ENCODE peak calls at places on chromosomes 12 and 14, in nine cellular contexts. I is GM12891, E is heart left ventricle, A is uterus, N is H54, V is testis, B is endothelial cell of umbilical vein, Q is thyroid gland, F is IMR-90. C is an unnamed sample.

GRCh38 chr14:75720828-75721227 is 59.8 kb downstream of the TTLL5 start:
- DNase-seq in I (no peak), E (peak), A (peak), N (no peak), V (peak), B (peak), Q (peak), F (no peak), C (no peak)

GRCh38 chr14:60618200-60618599 is 31.1 kb downstream of the SIX1 start:
- DNase-seq in I (no peak), E (no peak), A (no peak), N (no peak), V (no peak), B (no peak), Q (no peak), F (no peak), C (no peak)

GRCh38 chr14:92712654-92713051 is 35.8 kb downstream of the LGMN start:
- DNase-seq in I (no peak), E (no peak), A (no peak), N (no peak), V (no peak), B (no peak), Q (no peak), F (no peak), C (no peak)

GRCh38 chr14:51447411-51447810 is 204.3 kb upstream of the FRMD6 start:
- DNase-seq in I (no peak), E (no peak), A (no peak), N (no peak), V (no peak), B (no peak), Q (no peak), F (no peak), C (no peak)

GRCh38 chr14:48129472-48129871 is 454.1 kb upstream of the MDGA2 start:
- DNase-seq in I (no peak), E (no peak), A (no peak), N (no peak), V (no peak), B (no peak), Q (no peak), F (no peak), C (no peak)

GRCh38 chr12:100675432-100675831 is 101.9 kb downstream of the GAS2L3 start:
- DNase-seq in I (no peak), E (peak), A (no peak), N (no peak), V (peak), B (peak), Q (peak), F (peak), C (no peak)

GRCh38 chr14:71621276-71621675 is 311.0 kb upstream of the RGS6 start:
- DNase-seq in I (no peak), E (no peak), A (no peak), N (no peak), V (no peak), B (no peak), Q (no peak), F (peak), C (no peak)

GRCh38 chr14:77099425-77100167 is 1.5 kb downstream of the CIPC start:
- DNase-seq in I (no peak), E (no peak), A (no peak), N (no peak), V (peak), B (peak), Q (no peak), F (peak), C (no peak)

GRCh38 chr12:14769462-14769836 is 33.8 kb downstream of the WBP11 start:
- DNase-seq in I (no peak), E (peak), A (peak), N (no peak), V (peak), B (no peak), Q (peak), F (peak), C (peak)

GRCh38 chr12:21296751-21297406 is 37.8 kb downstream of the SLCO1A2 start:
- DNase-seq in I (no peak), E (no peak), A (no peak), N (peak), V (no peak), B (peak), Q (peak), F (peak), C (no peak)

GRCh38 chr14:50342211-50343080 is 30.3 kb downstream of the DMAC2L start:
- DNase-seq in I (peak), E (peak), A (peak), N (no peak), V (peak), B (peak), Q (peak), F (peak), C (no peak)

GRCh38 chr14:104935955-104936354 is 11.3 kb downstream of the PLD4 start:
- DNase-seq in I (no peak), E (no peak), A (peak), N (no peak), V (no peak), B (no peak), Q (no peak), F (no peak), C (no peak)

GRCh38 chr12:39503445-39503844 is 60.5 kb upstream of the KIF21A start:
- DNase-seq in I (no peak), E (no peak), A (no peak), N (peak), V (no peak), B (peak), Q (no peak), F (no peak), C (no peak)

GRCh38 chr12:110798461-110798860 is 48.3 kb upstream of the CCDC63 start:
- DNase-seq in I (no peak), E (no peak), A (no peak), N (no peak), V (no peak), B (no peak), Q (no peak), F (no peak), C (no peak)

GRCh38 chr12:48954061-48954460 is 3.2 kb downstream of the ARF3 start:
- DNase-seq in I (no peak), E (no peak), A (no peak), N (no peak), V (no peak), B (no peak), Q (no peak), F (no peak), C (no peak)

GRCh38 chr12:65728913-65729793 is 95.1 kb upstream of the HMGA2 start:
- DNase-seq in I (no peak), E (no peak), A (no peak), N (peak), V (no peak), B (peak), Q (no peak), F (peak), C (no peak)

GRCh38 chr12:65868878-65869277 is 44.6 kb downstream of the HMGA2 start:
- DNase-seq in I (no peak), E (no peak), A (no peak), N (no peak), V (no peak), B (no peak), Q (no peak), F (no peak), C (no peak)

GRCh38 chr12:31591308-31591901 is 469 bp upstream of the DENND5B start:
- DNase-seq in I (no peak), E (peak), A (peak), N (no peak), V (peak), B (peak), Q (peak), F (no peak), C (no peak)

GRCh38 chr12:26953447-26953846 is 15.2 kb downstream of the FGFR1OP2 start:
- DNase-seq in I (no peak), E (no peak), A (no peak), N (no peak), V (no peak), B (no peak), Q (peak), F (peak), C (peak)

GRCh38 chr12:85741051-85741450 is 95.2 kb downstream of the RASSF9 start:
- DNase-seq in I (no peak), E (no peak), A (no peak), N (no peak), V (no peak), B (no peak), Q (no peak), F (no peak), C (no peak)

GRCh38 chr12:130994821-130995375 is 41.2 kb downstream of the ADGRD1 start:
- DNase-seq in I (no peak), E (no peak), A (no peak), N (no peak), V (no peak), B (no peak), Q (no peak), F (no peak), C (no peak)

GRCh38 chr12:56382611-56383010 is 20.0 kb upstream of the APOF start:
- DNase-seq in I (no peak), E (no peak), A (no peak), N (no peak), V (no peak), B (no peak), Q (no peak), F (no peak), C (peak)

GRCh38 chr12:95982602-95983001 is 13.5 kb downstream of the HAL start:
- DNase-seq in I (no peak), E (no peak), A (no peak), N (no peak), V (no peak), B (no peak), Q (no peak), F (no peak), C (no peak)

GRCh38 chr12:11922361-11922760 is 148.4 kb upstream of the BCL2L14 start:
- DNase-seq in I (no peak), E (no peak), A (no peak), N (no peak), V (no peak), B (no peak), Q (no peak), F (no peak), C (no peak)

GRCh38 chr12:92674500-92674899 is 28.3 kb upstream of the PLEKHG7 start:
- DNase-seq in I (no peak), E (no peak), A (no peak), N (no peak), V (no peak), B (no peak), Q (no peak), F (no peak), C (no peak)

GRCh38 chr12:111840831-111841230 is 1.2 kb upstream of the MAPKAPK5 start:
- DNase-seq in I (no peak), E (no peak), A (no peak), N (no peak), V (no peak), B (no peak), Q (no peak), F (no peak), C (no peak)

GRCh38 chr12:25436206-25436912 is 116.7 kb downstream of the LMNTD1 start:
- DNase-seq in I (no peak), E (peak), A (peak), N (peak), V (peak), B (peak), Q (peak), F (peak), C (no peak)

GRCh38 chr14:61244051-61244450 is 37.1 kb downstream of the TMEM30B start:
- DNase-seq in I (no peak), E (no peak), A (no peak), N (no peak), V (no peak), B (no peak), Q (no peak), F (no peak), C (no peak)

GRCh38 chr12:115473257-115473956 is 789.4 kb upstream of the TBX3 start:
- DNase-seq in I (no peak), E (no peak), A (no peak), N (no peak), V (no peak), B (no peak), Q (peak), F (no peak), C (no peak)

GRCh38 chr14:68255697-68256178 is 436.2 kb downstream of the RAD51B start:
- DNase-seq in I (no peak), E (no peak), A (no peak), N (no peak), V (no peak), B (peak), Q (no peak), F (peak), C (no peak)

GRCh38 chr12:123075591-123076171 is 75.2 kb downstream of the PITPNM2 start:
- DNase-seq in I (no peak), E (no peak), A (peak), N (no peak), V (no peak), B (no peak), Q (peak), F (no peak), C (peak)

GRCh38 chr14:33347816-33348215 is 409.1 kb downstream of the NPAS3 start:
- DNase-seq in I (no peak), E (no peak), A (no peak), N (no peak), V (no peak), B (no peak), Q (no peak), F (no peak), C (no peak)

GRCh38 chr12:116259800-116260589 is 17.5 kb downstream of the MED13L start:
- DNase-seq in I (no peak), E (no peak), A (no peak), N (no peak), V (no peak), B (no peak), Q (no peak), F (no peak), C (no peak)

GRCh38 chr12:128792398-128792797 is 31.4 kb downstream of the SLC15A4 start:
- DNase-seq in I (no peak), E (no peak), A (no peak), N (no peak), V (no peak), B (no peak), Q (no peak), F (no peak), C (no peak)

GRCh38 chr14:65019944-65020566 is 33.4 kb downstream of the FNTB start:
- DNase-seq in I (no peak), E (peak), A (peak), N (peak), V (peak), B (peak), Q (peak), F (peak), C (no peak)

GRCh38 chr12:52151859-52152783 is 39.7 kb downstream of the KRT80 start:
- DNase-seq in I (peak), E (peak), A (peak), N (peak), V (peak), B (peak), Q (peak), F (peak), C (peak)

GRCh38 chr14:104650057-104650980 is 39.1 kb upstream of the INF2 start:
- DNase-seq in I (peak), E (peak), A (peak), N (peak), V (peak), B (peak), Q (peak), F (peak), C (peak)

GRCh38 chr14:68359862-68360552 is 432.9 kb downstream of the ZFP36L1 start:
- DNase-seq in I (no peak), E (peak), A (peak), N (no peak), V (peak), B (no peak), Q (peak), F (no peak), C (peak)

GRCh38 chr12:118015944-118016343 is 559 bp upstream of the RFC5 start:
- DNase-seq in I (no peak), E (no peak), A (no peak), N (no peak), V (no peak), B (no peak), Q (no peak), F (no peak), C (no peak)

GRCh38 chr12:118017926-118018325 is 1.4 kb downstream of the RFC5 start:
- DNase-seq in I (no peak), E (no peak), A (no peak), N (no peak), V (no peak), B (no peak), Q (no peak), F (no peak), C (no peak)

GRCh38 chr12:118013283-118013682 is 3.2 kb upstream of the RFC5 start:
- DNase-seq in I (no peak), E (no peak), A (no peak), N (no peak), V (no peak), B (no peak), Q (no peak), F (no peak), C (no peak)

GRCh38 chr12:118015306-118015705 is 1.2 kb upstream of the RFC5 start:
- DNase-seq in I (no peak), E (no peak), A (no peak), N (no peak), V (no peak), B (no peak), Q (no peak), F (no peak), C (no peak)

GRCh38 chr12:118016424-118017264 is at the start of gene RFC5:
- DNase-seq in I (peak), E (peak), A (peak), N (peak), V (peak), B (peak), Q (peak), F (peak), C (peak)
- TF ChIP-seq POLR2A in I (peak), E (no peak), A (no peak), N (peak), V (no peak), B (peak), Q (peak), F (no peak), C (peak)

DNA sequence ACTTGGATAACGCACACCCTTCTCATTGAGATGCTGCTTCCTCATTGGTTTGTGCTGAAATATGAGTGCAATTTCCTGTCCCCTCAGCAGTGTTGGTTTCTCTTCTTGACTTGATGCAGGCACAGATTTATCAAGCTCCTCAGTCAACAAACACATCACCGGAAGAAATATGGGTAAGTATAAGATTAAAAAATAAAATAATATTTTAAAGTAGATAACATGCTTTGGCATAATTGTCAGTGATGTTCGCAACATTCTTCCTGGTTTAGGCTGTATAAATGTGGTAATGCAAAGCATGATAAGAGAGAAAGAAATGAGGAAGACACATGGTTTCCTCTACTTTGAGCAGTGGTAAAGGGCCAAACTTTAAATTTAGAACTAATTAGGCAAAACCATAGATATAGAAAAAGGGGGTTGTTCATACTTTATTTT is at the start of gene GPR65:
- DNase-seq in I (no peak), E (no peak), A (no peak), N (no peak), V (no peak), B (no peak), Q (no peak), F (no peak), C (peak)
- TF ChIP-seq POLR2A in I (peak), E (no peak), A (no peak), N (no peak), V (no peak), B (no peak), Q (no peak), F (no peak), C (no peak)

GRCh38 chr12:68930178-68930577 is 2.8 kb downstream of the CPM start:
- DNase-seq in I (no peak), E (no peak), A (no peak), N (no peak), V (no peak), B (no peak), Q (no peak), F (no peak), C (no peak)

GRCh38 chr12:68932123-68932700 is 759 bp downstream of the CPM start:
- DNase-seq in I (no peak), E (no peak), A (no peak), N (no peak), V (no peak), B (no peak), Q (no peak), F (no peak), C (no peak)

GRCh38 chr12:68934392-68934791 is 1.4 kb upstream of the CPM start:
- DNase-seq in I (no peak), E (no peak), A (no peak), N (no peak), V (no peak), B (no peak), Q (no peak), F (no peak), C (no peak)

GRCh38 chr12:68933564-68933893 is 558 bp upstream of the CPM start:
- DNase-seq in I (no peak), E (no peak), A (no peak), N (no peak), V (no peak), B (no peak), Q (no peak), F (no peak), C (no peak)

DNA sequence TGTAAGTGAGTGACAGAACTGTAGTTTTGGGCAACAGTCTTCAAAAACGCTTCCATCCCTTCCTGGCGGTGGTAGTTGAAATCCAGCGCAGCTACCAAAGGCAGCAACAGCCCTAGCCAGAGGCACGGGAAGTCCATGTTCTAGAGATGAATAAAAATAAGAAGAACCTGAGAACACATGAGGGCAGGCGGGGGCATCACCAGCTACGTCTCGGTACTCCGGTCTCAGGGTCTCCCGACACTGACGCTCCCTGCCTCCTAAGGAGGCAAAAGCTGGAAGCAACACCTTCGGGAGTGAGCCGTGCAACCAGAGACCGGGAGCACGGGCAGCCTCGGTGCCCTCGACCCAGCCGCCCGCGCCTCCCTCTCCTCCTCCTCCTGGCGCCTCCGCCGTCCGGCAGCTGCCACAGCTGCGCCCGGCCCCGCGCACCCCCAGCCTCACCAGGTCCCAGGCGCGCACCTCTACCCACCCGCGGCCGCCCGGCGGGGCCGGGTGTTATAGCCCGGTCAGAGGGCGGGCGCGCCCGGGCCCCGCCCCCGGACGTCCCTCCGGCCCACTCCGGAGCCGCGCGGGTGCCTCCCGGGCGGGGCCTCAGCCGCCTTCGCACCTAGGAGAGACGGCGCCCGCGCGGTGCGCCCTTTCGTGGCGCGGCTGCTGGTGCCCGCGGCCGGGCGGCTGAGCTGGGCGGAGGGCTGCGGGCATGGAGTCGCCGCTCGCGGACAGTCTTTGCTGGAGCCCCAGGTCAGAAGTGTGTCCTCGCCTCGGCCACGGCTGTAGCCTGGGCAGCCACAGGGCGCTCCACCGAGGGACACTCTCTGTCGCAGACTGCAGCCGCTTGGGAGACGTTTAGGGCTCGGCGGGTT is at the start of gene CPM:
- DNase-seq in I (peak), E (peak), A (peak), N (no peak), V (peak), B (peak), Q (peak), F (peak), C (peak)
- TF ChIP-seq POLR2A in I (no peak), E (peak), A (peak), N (no peak), V (peak), B (no peak), Q (peak), F (no peak), C (peak)

GRCh38 chr12:93966516-93967133 is 181.8 kb upstream of the PLXNC1 start:
- DNase-seq in I (no peak), E (no peak), A (no peak), N (no peak), V (no peak), B (no peak), Q (no peak), F (no peak), C (no peak)
- TF ChIP-seq POLR2A in I (no peak), E (no peak), A (no peak), N (no peak), V (no peak), B (no peak), Q (no peak), F (no peak), C (no peak)

C was measured in upper lobe of left lung.